ENCODE peak calls at places on chromosomes 5 and 9, in four cellular contexts. T is lung, K is GM12878, M is right cardiac atrium. W is an unnamed sample. For H3K4me1, the result is how much of the 10 kb centered on the place peaks cover.

GRCh38 chr5:172211676-172212075 is 17.7 kb downstream of the EFCAB9 start:
- DNase-seq in T (no peak), K (no peak), M (no peak), W (no peak)

GRCh38 chr9:504921-505821 is 290.5 kb downstream of the DOCK8 start:
- DNase-seq in T (no peak), K (no peak), M (peak), W (no peak)

GRCh38 chr5:40277161-40277906 is 402.4 kb upstream of the PTGER4 start:
- DNase-seq in T (no peak), K (peak), M (no peak), W (no peak)

GRCh38 chr9:33695856-33696255 is 99.5 kb upstream of the PRSS3 start:
- DNase-seq in T (no peak), K (no peak), M (no peak), W (no peak)

GRCh38 chr5:39517800-39518199 is 93.0 kb upstream of the DAB2 start:
- DNase-seq in T (no peak), K (no peak), M (no peak), W (no peak)

GRCh38 chr5:932628-933250 is 40.1 kb downstream of the TRIP13 start:
- DNase-seq in T (no peak), K (no peak), M (peak), W (no peak)

GRCh38 chr9:33466565-33467495 is 6.9 kb downstream of the NOL6 start:
- DNase-seq in T (peak), K (no peak), M (peak), W (no peak)

GRCh38 chr9:132583584-132584304 is 1.3 kb downstream of the BARHL1 start:
- DNase-seq in T (no peak), K (no peak), M (no peak), W (no peak)

GRCh38 chr9:135253305-135254004 is 166.0 kb downstream of the OLFM1 start:
- DNase-seq in T (no peak), K (no peak), M (no peak), W (no peak)

GRCh38 chr5:67255881-67256280 is 59.3 kb upstream of the CD180 start:
- DNase-seq in T (no peak), K (no peak), M (no peak), W (no peak)

GRCh38 chr9:96651626-96652025 is 3.5 kb downstream of the PRXL2C start:
- DNase-seq in T (no peak), K (no peak), M (no peak), W (no peak)

GRCh38 chr9:3028535-3028934 is 184.6 kb upstream of the PUM3 start:
- DNase-seq in T (no peak), K (no peak), M (no peak), W (no peak)

GRCh38 chr5:10556331-10556807 is 7.5 kb upstream of the ANKRD33B start:
- DNase-seq in T (no peak), K (no peak), M (no peak), W (no peak)

GRCh38 chr9:7003876-7004275 is 246.1 kb downstream of the KDM4C start:
- DNase-seq in T (no peak), K (no peak), M (no peak), W (no peak)

GRCh38 chr9:6545017-6545691 is 100.4 kb downstream of the GLDC start:
- DNase-seq in T (no peak), K (no peak), M (no peak), W (no peak)

GRCh38 chr9:110133608-110134214 is 74.2 kb downstream of the C9orf152 start:
- DNase-seq in T (no peak), K (no peak), M (no peak), W (no peak)

DNA sequence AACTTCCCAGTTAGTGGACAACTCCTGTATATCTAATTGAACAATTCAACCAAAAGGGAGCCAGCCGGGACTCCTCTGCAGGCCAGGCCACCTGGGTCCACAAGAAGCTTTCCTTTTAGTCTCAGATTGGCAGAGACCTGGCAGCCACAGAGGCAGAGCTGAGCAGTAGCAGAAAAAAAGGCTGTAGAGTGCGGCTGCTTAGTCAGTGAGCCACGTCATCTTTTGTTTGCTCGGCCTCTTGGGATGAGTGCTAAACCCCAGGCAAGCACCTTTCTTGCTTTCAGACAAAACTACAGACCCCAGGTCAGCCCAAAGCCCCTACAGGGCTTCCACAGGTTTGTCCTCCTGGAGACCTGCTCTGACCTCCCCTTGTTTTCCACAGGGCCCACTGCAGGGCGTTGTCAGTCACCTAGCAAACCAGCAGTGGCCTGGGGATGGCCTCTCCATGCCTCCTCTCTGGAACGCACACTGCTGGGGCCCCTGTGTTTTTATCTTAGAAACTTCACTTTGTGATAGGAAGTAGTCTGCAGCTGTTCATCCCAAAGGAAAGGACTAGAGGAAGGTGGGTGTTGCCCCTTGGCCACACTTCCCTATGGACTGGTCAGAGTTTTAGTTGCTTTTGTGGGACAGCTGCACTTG is 49.9 kb downstream of the SHB start:
- DNase-seq in T (peak), K (no peak), M (peak), W (no peak)
- H3K4me1 ChIP-seq in T (under half), K (under half), M (under half), W (under half)

DNA sequence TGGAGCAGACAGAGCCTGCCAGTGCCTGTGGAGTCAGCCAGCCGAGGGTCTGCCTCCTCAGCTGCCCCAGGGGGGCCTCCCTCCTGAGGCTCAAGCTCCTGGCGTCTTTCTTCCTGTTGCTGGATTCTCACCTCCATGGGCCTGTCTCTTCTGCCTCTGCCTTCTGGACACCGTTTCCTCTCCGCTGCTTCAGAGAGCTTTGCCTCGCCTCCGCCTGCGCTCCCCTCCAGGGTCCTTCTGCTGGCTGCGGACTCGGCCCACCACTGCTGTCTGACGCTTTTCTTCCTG is 10.2 kb downstream of the SYNPO start:
- DNase-seq in T (no peak), K (no peak), M (no peak), W (no peak)
- H3K27ac ChIP-seq in T (peak), K (no peak), M (peak), W (no peak)

DNA sequence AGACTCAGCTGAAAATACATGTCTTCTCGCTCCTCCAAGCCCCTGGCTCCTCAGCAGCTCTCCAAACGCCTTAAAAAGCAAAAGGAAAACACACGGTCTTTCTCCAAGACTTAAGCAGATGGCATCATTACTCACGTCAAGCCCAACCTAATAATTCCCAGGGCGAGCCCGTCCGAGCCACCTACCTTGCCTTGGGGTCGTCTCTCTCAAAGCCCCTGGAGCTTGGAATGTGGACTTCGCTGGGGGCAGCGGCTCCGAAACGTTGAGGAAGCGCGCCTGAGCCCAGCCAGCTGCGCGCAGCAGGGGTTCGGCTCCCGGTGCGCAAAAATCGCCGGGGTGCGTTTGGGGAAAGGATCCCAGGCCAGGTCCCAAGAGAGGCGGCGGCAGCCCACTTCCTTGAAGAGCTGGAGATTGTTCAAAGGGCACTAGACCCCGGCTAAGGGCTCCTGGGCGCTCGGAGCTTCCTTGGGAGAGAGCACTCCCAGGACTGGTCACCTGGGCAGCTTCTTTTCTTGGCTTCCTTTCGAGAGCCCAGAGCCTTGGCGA is 395 bp downstream of the DRD1 start:
- DNase-seq in T (no peak), K (no peak), M (no peak), W (no peak)
- H3K4me3 ChIP-seq in T (no peak), K (no peak), M (no peak), W (peak)

GRCh38 chr5:142976861-142977260 is 206.7 kb downstream of the ARHGAP26 start:
- DNase-seq in T (no peak), K (no peak), M (no peak), W (no peak)
- H3K4me1 ChIP-seq in T (under half), K (under half), M (under half), W (under half)

DNA sequence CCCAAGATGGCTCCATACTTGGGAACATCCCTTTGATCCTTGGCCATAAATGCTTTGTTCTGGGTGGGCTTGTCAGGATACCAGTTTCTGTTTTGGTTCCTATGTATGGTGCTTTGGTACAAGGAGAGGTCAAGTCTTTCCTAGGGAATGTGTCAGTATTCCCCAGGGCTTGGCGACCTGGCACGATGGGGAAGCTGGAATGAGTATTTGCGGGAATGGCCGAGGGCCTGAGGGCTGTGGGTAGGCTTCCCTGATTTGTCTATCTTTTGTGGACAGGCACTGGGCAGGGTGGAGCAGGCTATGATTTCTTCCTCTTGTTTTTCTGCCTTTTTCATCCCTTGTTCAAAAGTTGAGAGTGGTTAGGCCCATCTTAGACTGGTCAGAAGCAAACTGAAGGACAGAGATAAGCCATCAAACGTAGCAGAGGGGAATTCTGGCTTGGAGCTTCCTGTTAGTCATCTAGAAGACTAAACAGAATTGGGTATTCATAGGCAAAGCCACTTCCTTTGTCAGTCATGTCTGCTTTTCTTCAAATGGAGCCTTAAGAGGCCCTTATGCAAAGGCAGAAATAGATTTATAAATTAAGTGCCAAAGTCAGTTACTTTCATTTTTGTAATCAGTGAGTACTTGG is 13.7 kb downstream of the DOCK2 start:
- DNase-seq in T (no peak), K (peak), M (no peak), W (no peak)
- H3K27ac ChIP-seq in T (no peak), K (peak), M (no peak), W (no peak)

DNA sequence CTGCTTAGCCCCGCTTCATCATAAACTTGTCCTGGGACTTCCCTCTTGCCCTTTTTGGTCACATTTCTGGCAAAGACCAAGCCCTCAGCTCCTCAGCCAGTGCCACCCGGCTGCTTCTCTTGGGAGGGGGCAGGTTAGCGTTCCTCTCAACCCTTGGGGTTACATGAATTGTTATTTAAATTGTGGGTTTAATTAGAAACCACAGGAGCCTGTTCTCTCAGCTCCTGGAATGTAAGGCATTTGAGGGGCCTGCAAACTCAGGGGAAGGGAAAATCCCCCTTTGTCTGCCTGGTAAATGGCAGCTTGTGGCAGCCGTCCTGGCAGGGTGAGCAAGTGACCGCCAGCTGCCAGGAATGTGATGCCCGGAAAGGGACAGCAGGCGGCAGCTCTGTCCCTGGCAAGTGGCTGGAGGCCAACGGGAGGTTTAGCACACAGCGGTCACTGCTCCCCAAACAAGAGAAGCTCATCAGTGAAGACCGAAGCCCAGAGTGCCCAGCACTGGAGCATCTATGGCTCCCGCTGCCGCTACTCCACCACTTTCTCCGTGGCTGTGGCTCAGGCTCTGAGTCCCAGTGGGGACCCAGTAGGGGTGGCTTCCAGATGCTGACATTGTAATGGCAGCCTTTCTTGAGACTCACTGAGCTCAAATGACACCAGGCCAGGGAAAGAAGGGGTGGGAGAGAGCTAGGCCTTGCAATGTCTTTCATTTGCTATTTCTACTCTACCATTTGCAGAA is 51.7 kb downstream of the SHB start:
- DNase-seq in T (peak), K (no peak), M (peak), W (peak)
- H3K4me3 ChIP-seq in T (no peak), K (no peak), M (no peak), W (no peak)

GRCh38 chr5:175328687-175329086 is 115.3 kb downstream of the DRD1 start:
- DNase-seq in T (no peak), K (no peak), M (no peak), W (no peak)

GRCh38 chr5:175328176-175328575 is 115.8 kb downstream of the DRD1 start:
- DNase-seq in T (no peak), K (no peak), M (no peak), W (no peak)

GRCh38 chr5:175321927-175322532 is 122.0 kb downstream of the DRD1 start:
- DNase-seq in T (no peak), K (no peak), M (no peak), W (peak)

GRCh38 chr5:175329976-175330375 is 114.0 kb downstream of the DRD1 start:
- DNase-seq in T (no peak), K (no peak), M (no peak), W (no peak)

GRCh38 chr5:175325681-175326080 is 118.3 kb downstream of the DRD1 start:
- DNase-seq in T (no peak), K (no peak), M (no peak), W (no peak)
- H3K4me1 ChIP-seq in T (under half), K (under half), M (under half), W (under half)

DNA sequence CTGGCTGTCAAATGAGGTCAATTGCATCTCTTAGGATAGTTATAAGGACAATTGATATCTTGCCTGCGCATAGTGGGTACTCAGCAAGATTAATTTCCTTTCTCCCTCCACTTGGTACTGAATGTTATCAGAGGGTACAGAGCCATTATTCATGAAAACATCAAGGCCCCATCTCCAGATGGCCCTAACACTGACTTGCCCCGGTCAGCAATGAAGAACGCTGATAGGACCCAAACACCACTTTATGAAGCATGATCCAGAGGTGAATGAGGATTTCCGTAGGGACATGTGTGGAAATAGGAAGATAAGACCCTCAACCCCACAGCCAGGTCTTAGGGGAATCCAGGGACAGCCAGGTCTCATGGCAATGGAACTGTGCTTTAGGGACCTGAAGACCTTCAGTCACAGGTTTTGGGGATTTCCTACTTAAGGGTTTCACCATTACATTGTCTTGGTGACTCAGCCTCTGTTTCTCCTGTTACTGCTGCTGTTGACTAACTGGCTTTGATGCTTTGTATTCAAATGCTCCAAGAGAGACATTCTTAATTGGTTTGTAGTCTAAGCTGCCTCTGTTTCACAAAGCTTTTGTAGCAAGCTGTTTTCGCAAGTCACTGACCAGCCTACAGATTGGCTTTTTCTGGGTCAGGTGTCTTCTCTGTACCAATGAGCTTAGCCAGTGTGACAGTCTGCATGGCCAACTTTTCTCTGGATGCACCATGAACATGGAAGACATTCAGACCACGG is 35.3 kb upstream of the IQGAP2 start:
- DNase-seq in T (no peak), K (peak), M (no peak), W (no peak)
- H3K27ac ChIP-seq in T (no peak), K (peak), M (no peak), W (no peak)

GRCh38 chr5:36610629-36611028 is 4.2 kb downstream of the SLC1A3 start:
- DNase-seq in T (no peak), K (no peak), M (peak), W (no peak)

GRCh38 chr5:36606052-36606436 is 362 bp upstream of the SLC1A3 start:
- DNase-seq in T (no peak), K (no peak), M (no peak), W (no peak)

GRCh38 chr5:36607114-36607561 is 732 bp downstream of the SLC1A3 start:
- DNase-seq in T (no peak), K (no peak), M (peak), W (no peak)

GRCh38 chr5:36606437-36607113 is at the start of gene SLC1A3:
- DNase-seq in T (peak), K (peak), M (peak), W (no peak)

DNA sequence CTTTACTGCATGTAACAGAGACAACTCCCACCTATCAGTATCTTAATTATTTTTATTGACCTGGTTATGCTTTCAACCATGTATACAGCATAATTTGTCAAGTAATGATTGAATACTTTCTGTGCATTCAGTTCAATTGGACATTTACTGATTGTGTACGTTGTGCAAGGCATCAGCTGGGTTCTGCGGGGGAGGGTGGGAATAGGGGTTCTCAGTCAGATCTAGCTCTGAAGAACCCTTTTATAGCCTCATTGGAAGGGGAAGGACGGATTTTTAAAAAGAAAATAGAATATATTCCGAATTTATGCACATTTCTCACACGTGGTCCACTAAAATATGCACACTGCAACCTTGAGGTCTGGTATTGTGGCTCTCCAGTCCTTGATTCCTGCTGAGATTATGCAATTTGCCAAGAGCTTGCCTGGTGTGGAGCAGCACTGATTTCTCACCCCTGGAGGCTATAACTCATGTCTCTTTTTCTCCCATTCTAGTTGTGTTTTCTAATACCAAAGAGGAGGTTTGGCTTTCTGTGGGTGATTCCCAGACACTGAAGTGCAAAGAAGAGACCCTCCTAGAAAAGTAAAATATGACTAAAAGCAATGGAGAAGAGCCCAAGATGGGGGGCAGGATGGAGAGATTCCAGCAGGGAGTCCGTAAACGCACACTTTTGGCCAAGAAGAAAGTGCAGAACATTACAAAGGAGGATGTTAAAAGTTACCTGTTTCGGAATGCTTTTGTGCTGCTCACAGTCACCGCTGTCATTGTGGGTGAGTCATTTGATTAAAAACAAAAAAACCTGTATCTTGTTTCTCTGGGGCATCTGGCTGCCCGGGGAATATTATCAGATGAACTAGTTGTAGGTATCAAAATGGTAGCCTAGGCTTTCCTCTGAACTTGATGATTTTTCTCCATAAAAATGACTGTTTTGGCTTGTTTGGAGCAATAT is 1.7 kb downstream of the SLC1A3 start:
- DNase-seq in T (no peak), K (no peak), M (no peak), W (no peak)
- H3K4me3 ChIP-seq in T (no peak), K (no peak), M (peak), W (no peak)